ENCODE peak calls at places on chromosomes 6 and 20, in eight cellular contexts. T, F, B, Z, G, L, D and W are unnamed samples.

GRCh38 chr20:62360854-62361798 is 6.0 kb downstream of the LAMA5 start:
- DNase-seq in T (no peak), F (peak), B (peak), Z (no peak), G (no peak), L (no peak), D (no peak), W (no peak)

GRCh38 chr6:148055410-148055809 is 287.2 kb upstream of the SASH1 start:
- DNase-seq in T (no peak), F (no peak), B (no peak), Z (no peak), G (no peak), L (no peak), D (no peak), W (no peak)

GRCh38 chr6:166474721-166475565 is 92.2 kb upstream of the MPC1 start:
- DNase-seq in T (peak), F (no peak), B (no peak), Z (peak), G (no peak), L (no peak), D (no peak), W (no peak)

GRCh38 chr6:160333101-160333500 is 15.1 kb upstream of the SLC22A3 start:
- DNase-seq in T (no peak), F (no peak), B (no peak), Z (no peak), G (no peak), L (no peak), D (no peak), W (no peak)

GRCh38 chr6:43347021-43347420 is 22.4 kb downstream of the ZNF318 start:
- DNase-seq in T (no peak), F (no peak), B (no peak), Z (no peak), G (no peak), L (no peak), D (no peak), W (no peak)

GRCh38 chr6:42702200-42702599 is 20.2 kb downstream of the PRPH2 start:
- DNase-seq in T (peak), F (no peak), B (no peak), Z (peak), G (no peak), L (no peak), D (no peak), W (no peak)

GRCh38 chr6:70299456-70299855 is 3.4 kb downstream of the COL9A1 start:
- DNase-seq in T (peak), F (peak), B (no peak), Z (peak), G (no peak), L (peak), D (no peak), W (no peak)

GRCh38 chr6:34610819-34611477 is 54.8 kb upstream of the SPDEF start:
- DNase-seq in T (peak), F (no peak), B (peak), Z (peak), G (no peak), L (peak), D (no peak), W (no peak)

GRCh38 chr20:37179671-37180524 is 550 bp upstream of the MROH8 start:
- DNase-seq in T (peak), F (no peak), B (peak), Z (peak), G (no peak), L (peak), D (no peak), W (no peak)

GRCh38 chr6:157990321-157991066 is 8.8 kb downstream of the SYNJ2 start:
- DNase-seq in T (no peak), F (no peak), B (no peak), Z (no peak), G (peak), L (peak), D (no peak), W (peak)

GRCh38 chr6:123309130-123309529 is 313.1 kb downstream of the CLVS2 start:
- DNase-seq in T (no peak), F (no peak), B (no peak), Z (no peak), G (no peak), L (no peak), D (no peak), W (no peak)

GRCh38 chr6:123306334-123306733 is 310.3 kb downstream of the CLVS2 start:
- DNase-seq in T (no peak), F (no peak), B (peak), Z (no peak), G (no peak), L (no peak), D (no peak), W (no peak)
- H3K4me3 ChIP-seq in T (no peak), F (no peak), B (no peak), Z (no peak), G (no peak), L (no peak), D (no peak), W (no peak)

GRCh38 chr6:143408787-143409162 is 41.7 kb downstream of the ADAT2 start:
- DNase-seq in T (no peak), F (no peak), B (no peak), Z (no peak), G (no peak), L (no peak), D (no peak), W (no peak)

GRCh38 chr6:143406673-143407072 is 43.8 kb downstream of the ADAT2 start:
- DNase-seq in T (no peak), F (no peak), B (no peak), Z (no peak), G (no peak), L (no peak), D (no peak), W (no peak)

GRCh38 chr6:143402721-143403336 is 47.7 kb downstream of the ADAT2 start:
- DNase-seq in T (no peak), F (no peak), B (no peak), Z (no peak), G (no peak), L (no peak), D (no peak), W (no peak)

GRCh38 chr6:143408151-143408786 is 42.2 kb downstream of the ADAT2 start:
- DNase-seq in T (no peak), F (no peak), B (no peak), Z (no peak), G (no peak), L (no peak), D (no peak), W (no peak)

DNA sequence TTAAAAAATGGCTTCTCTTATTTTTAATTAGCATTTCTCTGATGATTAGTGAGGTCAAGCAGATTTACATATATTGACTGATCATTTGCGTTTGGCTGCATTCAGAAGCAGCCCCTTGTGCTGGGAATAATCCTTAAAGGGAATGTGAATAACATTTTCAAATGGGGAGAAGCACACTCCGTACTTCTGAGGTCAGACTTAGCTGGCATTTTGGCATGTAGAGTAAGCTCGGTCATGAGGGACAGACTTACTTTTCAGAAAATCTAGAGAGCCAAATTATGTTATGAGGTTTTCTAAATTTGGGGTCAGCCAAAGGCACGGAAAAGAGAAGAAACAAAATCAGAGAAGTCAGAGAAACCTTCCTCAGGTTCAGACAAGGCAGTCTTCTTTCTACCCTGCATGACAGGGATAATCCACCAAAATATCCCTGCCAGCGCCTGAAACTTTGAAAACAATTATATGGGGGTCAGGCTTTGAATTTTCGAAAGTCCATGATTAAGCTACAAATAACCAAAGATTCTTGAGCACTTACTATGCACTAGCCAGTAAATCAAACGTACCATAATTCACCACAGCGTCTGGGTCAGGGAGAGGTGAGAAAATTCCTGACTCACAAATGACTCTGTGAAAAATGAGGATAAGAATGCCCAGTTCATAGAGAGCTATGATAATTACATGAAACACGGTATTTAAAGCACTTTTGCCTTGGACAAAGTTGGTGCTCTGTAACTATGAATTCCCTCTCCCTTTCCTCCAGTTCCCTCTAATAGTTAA is 44.9 kb downstream of the ADAT2 start:
- DNase-seq in T (peak), F (no peak), B (no peak), Z (peak), G (no peak), L (no peak), D (no peak), W (no peak)
- H3K4me3 ChIP-seq in T (no peak), F (no peak), B (no peak), Z (no peak), G (no peak), L (no peak), D (no peak), W (no peak)

GRCh38 chr6:30075987-30076311 is 380 bp upstream of the RNF39 start:
- DNase-seq in T (no peak), F (no peak), B (no peak), Z (no peak), G (no peak), L (no peak), D (no peak), W (no peak)

GRCh38 chr6:30073489-30074240 is 1.9 kb downstream of the RNF39 start:
- DNase-seq in T (no peak), F (no peak), B (peak), Z (no peak), G (no peak), L (no peak), D (no peak), W (no peak)

GRCh38 chr6:30076333-30076732 is 764 bp upstream of the RNF39 start:
- DNase-seq in T (no peak), F (no peak), B (no peak), Z (no peak), G (no peak), L (no peak), D (no peak), W (no peak)

GRCh38 chr6:30075094-30075986 is at the start of gene RNF39:
- DNase-seq in T (no peak), F (peak), B (peak), Z (no peak), G (no peak), L (no peak), D (no peak), W (no peak)

GRCh38 chr6:30074331-30075093 is 1.1 kb downstream of the RNF39 start:
- DNase-seq in T (no peak), F (peak), B (peak), Z (peak), G (no peak), L (no peak), D (no peak), W (no peak)
- H3K4me3 ChIP-seq in T (no peak), F (peak), B (peak), Z (peak), G (peak), L (no peak), D (peak), W (no peak)

DNA sequence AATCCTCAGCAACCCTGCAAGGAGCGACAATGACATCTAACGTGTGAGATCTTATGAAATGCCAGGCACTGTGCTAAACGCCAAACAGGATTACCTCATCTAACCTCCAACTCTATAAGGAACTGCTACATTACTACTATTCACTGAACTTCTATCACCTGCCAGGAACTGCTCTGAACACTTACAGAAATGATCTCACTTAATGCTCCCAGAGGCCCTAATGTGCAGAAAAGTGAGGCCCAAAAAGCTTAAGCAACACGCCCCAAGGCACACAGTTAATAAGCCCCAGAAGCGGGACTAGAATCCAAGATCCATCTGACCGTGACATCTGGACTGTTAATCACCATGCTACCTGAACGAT is 28.5 kb downstream of the TRAM2 start:
- DNase-seq in T (no peak), F (no peak), B (no peak), Z (no peak), G (no peak), L (peak), D (no peak), W (no peak)
- H3K4me3 ChIP-seq in T (no peak), F (no peak), B (no peak), Z (no peak), G (no peak), L (no peak), D (no peak), W (no peak)

DNA sequence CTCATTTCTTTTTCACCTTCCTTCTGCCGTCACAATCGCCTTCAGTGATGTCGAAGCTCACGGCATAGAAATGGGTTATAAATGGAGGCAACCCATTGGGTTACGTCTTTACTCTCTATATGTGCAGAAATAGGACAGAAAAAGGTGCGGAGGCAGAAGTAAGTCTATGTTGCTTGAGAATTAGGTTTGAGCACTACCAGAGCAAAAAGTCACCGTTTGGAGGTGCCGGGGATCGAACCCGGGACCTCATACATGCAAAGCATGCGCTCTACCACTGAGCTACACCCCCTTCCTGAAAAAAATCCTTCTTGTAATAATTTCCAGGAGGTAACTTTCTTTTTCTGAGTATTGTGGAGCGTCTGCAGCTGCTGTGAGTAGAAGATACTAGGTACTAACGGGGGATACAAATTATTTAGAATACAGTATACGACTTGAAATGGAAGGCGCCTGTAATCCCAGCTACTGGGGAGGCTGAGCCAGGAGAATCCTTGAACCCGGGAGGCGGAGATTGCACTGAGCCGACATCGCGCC is 134.2 kb downstream of the TRIM27 start:
- DNase-seq in T (peak), F (peak), B (peak), Z (peak), G (no peak), L (peak), D (no peak), W (peak)
- H3K4me3 ChIP-seq in T (peak), F (peak), B (peak), Z (peak), G (no peak), L (peak), D (no peak), W (peak)

DNA sequence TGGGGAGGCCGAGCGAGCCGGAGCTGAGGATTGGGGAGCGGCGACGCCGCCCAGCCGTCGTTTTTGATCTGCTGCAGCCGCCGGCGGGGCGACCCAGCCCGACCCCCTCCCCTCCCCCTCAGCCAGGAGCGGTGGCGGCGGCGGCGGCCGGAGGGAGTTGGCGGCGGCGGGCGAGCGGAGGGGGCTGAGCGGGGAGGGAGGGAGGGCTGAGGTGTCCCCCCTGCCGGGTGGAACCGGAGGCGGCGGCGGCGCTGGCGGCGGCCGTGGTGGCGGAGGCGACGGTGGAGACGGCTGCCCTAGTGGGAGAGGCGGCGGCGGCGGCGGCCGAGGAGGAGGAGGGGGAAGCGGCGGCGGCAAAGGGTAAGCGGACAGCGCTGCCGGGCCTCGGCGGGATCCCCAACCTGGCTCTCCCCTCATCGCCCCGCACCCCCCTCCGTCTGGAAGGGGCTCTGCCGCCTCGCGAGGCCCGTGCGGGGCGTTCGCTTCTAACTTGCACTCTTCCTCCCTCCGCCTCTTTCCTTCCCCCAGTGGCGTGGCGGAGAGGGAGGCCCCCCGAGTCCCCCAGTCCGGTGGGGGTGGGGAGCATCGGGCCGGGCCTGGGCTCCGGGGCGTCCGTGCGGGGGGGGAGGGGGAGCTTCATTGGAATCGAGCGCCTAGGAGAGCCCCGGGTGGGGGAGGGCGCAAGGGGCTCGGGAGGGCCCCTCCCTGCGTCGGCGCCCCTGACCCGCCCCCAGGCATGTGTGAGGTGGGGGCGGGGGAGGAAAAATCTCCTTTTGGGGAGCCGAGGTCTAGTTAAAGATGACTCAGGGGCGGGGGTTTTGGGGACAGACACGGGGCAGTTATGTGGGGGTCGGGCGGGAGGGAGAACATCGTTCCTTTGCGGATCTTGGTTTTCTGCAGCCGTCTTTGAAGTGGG is at the start of gene TAB2:
- DNase-seq in T (no peak), F (peak), B (peak), Z (no peak), G (peak), L (peak), D (peak), W (peak)
- H3K4me3 ChIP-seq in T (peak), F (peak), B (peak), Z (peak), G (peak), L (peak), D (peak), W (peak)

GRCh38 chr20:31661625-31662371 is 24.1 kb downstream of the COX4I2 start:
- DNase-seq in T (peak), F (peak), B (peak), Z (peak), G (peak), L (peak), D (peak), W (no peak)
- H3K4me3 ChIP-seq in T (peak), F (peak), B (peak), Z (peak), G (peak), L (peak), D (peak), W (peak)

DNA sequence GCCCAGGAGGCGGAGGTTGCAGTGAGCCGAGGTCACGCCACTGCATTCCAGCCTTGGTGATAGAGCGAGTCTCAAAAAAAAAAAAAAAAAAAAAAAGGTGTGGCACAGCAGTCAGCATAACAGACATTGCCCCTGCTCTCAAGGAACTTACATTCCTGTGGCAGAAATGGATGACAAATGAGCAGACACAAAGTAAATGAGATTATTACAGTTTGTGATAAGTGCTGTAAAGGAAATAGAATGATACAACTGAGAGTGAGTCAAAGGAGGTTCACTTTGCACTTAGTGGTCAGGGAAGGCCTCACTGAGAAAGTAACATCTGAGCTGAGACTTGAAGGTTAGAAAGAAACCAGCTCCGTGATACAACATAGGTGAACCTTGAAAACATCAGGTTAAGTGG is 36.4 kb downstream of the CEP250 start:
- DNase-seq in T (no peak), F (no peak), B (no peak), Z (no peak), G (no peak), L (no peak), D (no peak), W (no peak)
- H3K4me3 ChIP-seq in T (no peak), F (no peak), B (no peak), Z (no peak), G (peak), L (no peak), D (peak), W (no peak)

GRCh38 chr6:98824163-98824906 is 10.0 kb upstream of the POU3F2 start:
- DNase-seq in T (no peak), F (peak), B (no peak), Z (no peak), G (no peak), L (no peak), D (no peak), W (peak)
- H3K4me3 ChIP-seq in T (no peak), F (peak), B (no peak), Z (no peak), G (no peak), L (no peak), D (no peak), W (peak)

DNA sequence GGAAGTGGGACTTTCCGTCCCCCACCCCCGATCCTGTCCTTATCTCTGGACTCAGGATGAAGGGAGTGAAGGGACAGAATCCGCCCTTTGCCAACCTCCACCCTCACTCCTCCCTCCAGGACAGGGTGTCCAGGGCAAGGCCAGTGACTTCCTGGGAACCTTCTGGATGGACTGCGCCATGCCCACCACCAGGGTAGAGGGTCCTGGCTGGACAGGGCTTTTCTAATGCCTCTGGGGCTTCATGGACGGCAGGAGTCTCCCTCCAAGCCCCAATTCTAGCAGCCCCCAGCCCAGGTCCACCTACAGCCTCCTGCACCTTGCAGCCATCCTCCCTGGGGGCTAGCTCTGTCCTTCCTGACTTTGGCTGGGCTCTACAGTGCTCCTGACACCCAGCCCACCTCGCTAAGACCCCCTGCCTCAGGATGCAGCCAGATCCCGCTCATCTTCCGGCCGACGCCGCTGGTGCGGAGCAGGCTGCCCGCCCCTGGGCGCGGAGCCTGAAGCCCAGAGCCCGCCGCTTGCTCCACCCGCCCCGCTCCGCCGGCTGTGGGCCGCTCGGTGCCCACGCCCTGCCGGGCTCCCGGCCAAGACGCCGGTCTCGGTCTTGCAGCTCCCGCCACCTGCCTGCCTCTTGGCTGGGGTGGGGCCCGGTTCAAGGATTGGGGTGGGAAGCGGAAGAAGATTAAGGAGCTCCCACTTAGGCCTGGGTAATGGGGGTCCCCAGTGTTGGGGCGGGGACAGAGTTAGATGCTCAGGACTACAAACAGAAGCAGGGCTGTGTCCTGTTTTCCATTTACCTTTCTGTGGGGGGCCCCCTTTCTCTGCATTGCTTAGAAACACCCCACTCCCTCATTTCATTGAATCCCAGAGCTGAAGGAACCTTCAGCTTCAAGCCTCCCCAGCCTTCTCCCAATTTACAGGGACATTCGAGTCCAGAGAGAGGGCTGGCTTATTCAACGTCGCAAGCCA is 72.8 kb downstream of the MDGA1 start:
- DNase-seq in T (peak), F (peak), B (no peak), Z (peak), G (no peak), L (no peak), D (no peak), W (no peak)
- H3K4me3 ChIP-seq in T (no peak), F (peak), B (no peak), Z (no peak), G (no peak), L (no peak), D (no peak), W (no peak)